ENCODE peak calls at places on chromosomes 12 and 14, in six cellular contexts. One of them, this sample, is unnamed.

GRCh38 chr14:60235440-60235839 is 13.6 kb upstream of the PPM1A start:
- DNase-seq in Caco-2: no peak
- DNase-seq in MM.1S: no peak
- DNase-seq in mucosa of descending colon: no peak
- DNase-seq in mesothelial cell of epicardium: no peak
- DNase-seq in Peyer's patch: no peak
- DNase-seq in this sample: no peak

GRCh38 chr14:104420990-104421389 is 158.6 kb upstream of the C14orf180 start:
- DNase-seq in Caco-2: no peak
- DNase-seq in Peyer's patch: no peak
- DNase-seq in mucosa of descending colon: no peak
- DNase-seq in MM.1S: no peak
- DNase-seq in mesothelial cell of epicardium: no peak
- DNase-seq in this sample: no peak

GRCh38 chr12:64616221-64616620 is 5.9 kb downstream of the RASSF3 start:
- DNase-seq in mucosa of descending colon: no peak
- DNase-seq in Caco-2: no peak
- DNase-seq in MM.1S: no peak
- DNase-seq in mesothelial cell of epicardium: no peak
- DNase-seq in Peyer's patch: no peak
- DNase-seq in this sample: no peak

GRCh38 chr14:48575772-48576171 is 900.4 kb upstream of the MDGA2 start:
- DNase-seq in mesothelial cell of epicardium: no peak
- DNase-seq in Peyer's patch: no peak
- DNase-seq in MM.1S: no peak
- DNase-seq in Caco-2: no peak
- DNase-seq in mucosa of descending colon: no peak
- DNase-seq in this sample: no peak

GRCh38 chr12:32322354-32322753 is 77.0 kb upstream of the FGD4 start:
- DNase-seq in Peyer's patch: no peak
- DNase-seq in mesothelial cell of epicardium: no peak
- DNase-seq in MM.1S: no peak
- DNase-seq in Caco-2: no peak
- DNase-seq in mucosa of descending colon: no peak
- DNase-seq in this sample: no peak

GRCh38 chr12:52204095-52204930 is 12.5 kb upstream of the KRT80 start:
- DNase-seq in mesothelial cell of epicardium: no peak
- DNase-seq in MM.1S: no peak
- DNase-seq in mucosa of descending colon: no peak
- DNase-seq in Caco-2: no peak
- DNase-seq in Peyer's patch: no peak
- DNase-seq in this sample: no peak

GRCh38 chr14:76773188-76773885 is 12.1 kb downstream of the VASH1 start:
- DNase-seq in Peyer's patch: peak
- DNase-seq in mesothelial cell of epicardium: no peak
- DNase-seq in MM.1S: no peak
- DNase-seq in mucosa of descending colon: no peak
- DNase-seq in Caco-2: no peak
- DNase-seq in this sample: no peak

GRCh38 chr12:98852181-98852580 is 207.1 kb downstream of the APAF1 start:
- DNase-seq in MM.1S: no peak
- DNase-seq in mucosa of descending colon: no peak
- DNase-seq in mesothelial cell of epicardium: no peak
- DNase-seq in Caco-2: no peak
- DNase-seq in Peyer's patch: no peak
- DNase-seq in this sample: no peak

GRCh38 chr14:61174395-61175386 is 106.4 kb downstream of the TMEM30B start:
- DNase-seq in mucosa of descending colon: no peak
- DNase-seq in Caco-2: no peak
- DNase-seq in MM.1S: no peak
- DNase-seq in mesothelial cell of epicardium: no peak
- DNase-seq in Peyer's patch: no peak
- DNase-seq in this sample: no peak

GRCh38 chr12:90951418-90952110 is 3.4 kb downstream of the CCER1 start:
- DNase-seq in Caco-2: no peak
- DNase-seq in mucosa of descending colon: no peak
- DNase-seq in MM.1S: no peak
- DNase-seq in mesothelial cell of epicardium: no peak
- DNase-seq in Peyer's patch: no peak
- DNase-seq in this sample: no peak

GRCh38 chr14:64209428-64210165 is 84.6 kb downstream of the ESR2 start:
- DNase-seq in mucosa of descending colon: peak
- DNase-seq in mesothelial cell of epicardium: no peak
- DNase-seq in Peyer's patch: peak
- DNase-seq in MM.1S: no peak
- DNase-seq in Caco-2: no peak
- DNase-seq in this sample: no peak

GRCh38 chr12:87985069-87985675 is 44.0 kb downstream of the C12orf50 start:
- DNase-seq in Peyer's patch: no peak
- DNase-seq in mucosa of descending colon: no peak
- DNase-seq in Caco-2: no peak
- DNase-seq in mesothelial cell of epicardium: no peak
- DNase-seq in MM.1S: no peak
- DNase-seq in this sample: no peak

GRCh38 chr14:65095633-65096205 is 6.6 kb downstream of the MAX start:
- DNase-seq in mesothelial cell of epicardium: no peak
- DNase-seq in MM.1S: no peak
- DNase-seq in Caco-2: no peak
- DNase-seq in Peyer's patch: no peak
- DNase-seq in mucosa of descending colon: peak
- DNase-seq in this sample: no peak

DNA sequence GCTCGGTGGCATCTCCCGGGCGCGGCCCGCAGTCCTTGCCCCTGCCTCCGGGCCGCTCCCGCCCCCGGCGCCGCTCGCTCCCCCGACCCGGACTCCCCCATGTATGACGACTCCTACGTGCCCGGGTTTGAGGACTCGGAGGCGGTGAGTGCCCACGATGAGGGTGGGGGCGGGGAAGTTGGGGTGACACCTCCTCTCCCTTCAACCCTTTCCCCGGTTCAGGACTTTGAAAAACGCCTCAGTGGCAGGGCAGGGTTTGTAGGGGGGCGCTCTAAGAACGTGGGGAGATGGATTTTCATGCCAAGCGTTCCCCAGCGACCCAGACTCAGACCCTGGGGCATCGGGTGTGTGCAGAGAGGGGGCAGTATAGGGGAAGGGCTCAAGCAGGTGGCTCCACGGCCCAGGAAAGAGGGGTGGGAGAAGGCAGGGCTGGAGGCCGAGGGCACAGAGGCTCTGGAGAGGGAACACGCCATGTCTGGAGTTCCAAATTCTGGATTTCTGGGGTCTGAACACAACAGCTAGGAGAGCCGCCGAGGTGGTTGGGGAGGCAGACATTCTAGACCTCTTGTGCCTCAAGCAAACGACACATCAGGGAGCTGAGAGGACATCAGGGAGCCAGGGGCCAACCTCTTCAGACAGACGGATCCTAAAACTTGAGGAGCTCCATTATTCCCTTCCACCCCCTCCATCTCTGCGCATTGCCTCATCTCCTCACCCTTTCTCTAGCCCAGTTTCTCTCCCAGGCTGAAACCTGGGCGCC is 715 bp downstream of the CACNB3 start:
- DNase-seq in mesothelial cell of epicardium: no peak
- DNase-seq in Caco-2: peak
- DNase-seq in mucosa of descending colon: no peak
- DNase-seq in MM.1S: peak
- DNase-seq in Peyer's patch: peak
- DNase-seq in this sample: peak
- TF ChIP-seq CTCF in mesothelial cell of epicardium: no peak
- TF ChIP-seq CTCF in Caco-2: peak
- TF ChIP-seq CTCF in mucosa of descending colon: no peak
- TF ChIP-seq CTCF in MM.1S: peak
- TF ChIP-seq CTCF in Peyer's patch: no peak
- TF ChIP-seq CTCF in this sample: no peak

DNA sequence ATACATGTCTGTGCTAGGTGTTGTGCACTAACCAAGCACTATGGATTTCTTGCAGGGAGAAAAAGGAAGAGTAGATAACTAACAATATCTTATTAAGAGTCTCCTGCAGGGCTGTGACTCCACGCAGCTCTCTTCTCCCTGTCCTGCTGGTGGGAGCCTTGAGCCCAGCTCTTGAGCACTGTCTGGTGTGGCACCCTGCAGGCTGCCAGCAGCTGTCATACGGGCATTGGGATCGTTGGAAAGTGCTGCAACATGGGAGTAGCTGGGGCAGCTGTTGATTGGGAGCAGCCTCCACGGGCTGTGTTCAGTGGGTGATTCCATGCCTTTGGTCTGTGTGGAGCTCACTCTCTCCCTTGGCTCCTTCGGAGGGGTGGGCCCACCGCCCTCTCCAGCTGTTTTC is 125.3 kb downstream of the FBXL14 start:
- DNase-seq in Peyer's patch: no peak
- DNase-seq in Caco-2: no peak
- DNase-seq in MM.1S: no peak
- DNase-seq in mesothelial cell of epicardium: no peak
- DNase-seq in mucosa of descending colon: no peak
- DNase-seq in this sample: no peak
- TF ChIP-seq CTCF in Peyer's patch: no peak
- TF ChIP-seq CTCF in Caco-2: no peak
- TF ChIP-seq CTCF in MM.1S: no peak
- TF ChIP-seq CTCF in mesothelial cell of epicardium: no peak
- TF ChIP-seq CTCF in mucosa of descending colon: no peak
- TF ChIP-seq CTCF in this sample: no peak

GRCh38 chr12:48980389-48980952 is 2.3 kb downstream of the WNT1 start:
- DNase-seq in mesothelial cell of epicardium: no peak
- DNase-seq in MM.1S: no peak
- DNase-seq in mucosa of descending colon: peak
- DNase-seq in Peyer's patch: peak
- DNase-seq in Caco-2: peak
- DNase-seq in this sample: no peak

GRCh38 chr12:48982397-48983080 is 4.4 kb downstream of the WNT1 start:
- DNase-seq in MM.1S: no peak
- DNase-seq in Peyer's patch: no peak
- DNase-seq in mucosa of descending colon: no peak
- DNase-seq in mesothelial cell of epicardium: no peak
- DNase-seq in Caco-2: no peak
- DNase-seq in this sample: no peak

GRCh38 chr12:48979602-48980388 is 1.7 kb downstream of the WNT1 start:
- DNase-seq in mucosa of descending colon: no peak
- DNase-seq in Peyer's patch: peak
- DNase-seq in MM.1S: no peak
- DNase-seq in Caco-2: no peak
- DNase-seq in mesothelial cell of epicardium: no peak
- DNase-seq in this sample: no peak

GRCh38 chr12:48981757-48982157 is 3.6 kb downstream of the WNT1 start:
- DNase-seq in MM.1S: no peak
- DNase-seq in mucosa of descending colon: no peak
- DNase-seq in mesothelial cell of epicardium: no peak
- DNase-seq in Peyer's patch: no peak
- DNase-seq in Caco-2: no peak
- DNase-seq in this sample: no peak

GRCh38 chr12:48980953-48981756 is 3.0 kb downstream of the WNT1 start:
- DNase-seq in Caco-2: peak
- DNase-seq in Peyer's patch: peak
- DNase-seq in mucosa of descending colon: no peak
- DNase-seq in MM.1S: no peak
- DNase-seq in mesothelial cell of epicardium: no peak
- DNase-seq in this sample: no peak
- TF ChIP-seq CTCF in Caco-2: peak
- TF ChIP-seq CTCF in Peyer's patch: peak
- TF ChIP-seq CTCF in mucosa of descending colon: no peak
- TF ChIP-seq CTCF in MM.1S: peak
- TF ChIP-seq CTCF in mesothelial cell of epicardium: no peak
- TF ChIP-seq CTCF in this sample: no peak

GRCh38 chr14:90396342-90397339 is at the start of gene CALM1:
- DNase-seq in MM.1S: peak
- DNase-seq in Caco-2: peak
- DNase-seq in Peyer's patch: peak
- DNase-seq in mucosa of descending colon: peak
- DNase-seq in mesothelial cell of epicardium: peak
- DNase-seq in this sample: peak
- TF ChIP-seq CTCF in MM.1S: no peak
- TF ChIP-seq CTCF in Caco-2: no peak
- TF ChIP-seq CTCF in Peyer's patch: peak
- TF ChIP-seq CTCF in mucosa of descending colon: no peak
- TF ChIP-seq CTCF in mesothelial cell of epicardium: no peak
- TF ChIP-seq CTCF in this sample: no peak

GRCh38 chr14:92734618-92735017 is 13.8 kb downstream of the LGMN start:
- DNase-seq in Peyer's patch: no peak
- DNase-seq in mesothelial cell of epicardium: no peak
- DNase-seq in MM.1S: no peak
- DNase-seq in mucosa of descending colon: no peak
- DNase-seq in Caco-2: no peak
- DNase-seq in this sample: no peak

GRCh38 chr14:92729632-92730358 is 18.6 kb downstream of the LGMN start:
- DNase-seq in MM.1S: no peak
- DNase-seq in Peyer's patch: no peak
- DNase-seq in mucosa of descending colon: no peak
- DNase-seq in Caco-2: no peak
- DNase-seq in mesothelial cell of epicardium: no peak
- DNase-seq in this sample: no peak

GRCh38 chr14:92728781-92729364 is 19.6 kb downstream of the LGMN start:
- DNase-seq in Peyer's patch: peak
- DNase-seq in Caco-2: no peak
- DNase-seq in mucosa of descending colon: no peak
- DNase-seq in mesothelial cell of epicardium: no peak
- DNase-seq in MM.1S: no peak
- DNase-seq in this sample: no peak

GRCh38 chr14:92733007-92733406 is 15.4 kb downstream of the LGMN start:
- DNase-seq in mesothelial cell of epicardium: no peak
- DNase-seq in mucosa of descending colon: no peak
- DNase-seq in Caco-2: no peak
- DNase-seq in Peyer's patch: no peak
- DNase-seq in MM.1S: no peak
- DNase-seq in this sample: no peak

GRCh38 chr14:92731622-92732021 is 16.8 kb downstream of the LGMN start:
- DNase-seq in mesothelial cell of epicardium: no peak
- DNase-seq in mucosa of descending colon: no peak
- DNase-seq in Caco-2: no peak
- DNase-seq in MM.1S: no peak
- DNase-seq in Peyer's patch: no peak
- DNase-seq in this sample: no peak
- TF ChIP-seq CTCF in mesothelial cell of epicardium: no peak
- TF ChIP-seq CTCF in mucosa of descending colon: no peak
- TF ChIP-seq CTCF in Caco-2: no peak
- TF ChIP-seq CTCF in MM.1S: no peak
- TF ChIP-seq CTCF in Peyer's patch: no peak
- TF ChIP-seq CTCF in this sample: no peak

GRCh38 chr14:55000381-55000780 is 26.5 kb downstream of the WDHD1 start:
- DNase-seq in MM.1S: no peak
- DNase-seq in mucosa of descending colon: no peak
- DNase-seq in Peyer's patch: no peak
- DNase-seq in Caco-2: no peak
- DNase-seq in mesothelial cell of epicardium: no peak
- DNase-seq in this sample: no peak
- TF ChIP-seq CTCF in MM.1S: no peak
- TF ChIP-seq CTCF in mucosa of descending colon: no peak
- TF ChIP-seq CTCF in Peyer's patch: no peak
- TF ChIP-seq CTCF in Caco-2: no peak
- TF ChIP-seq CTCF in mesothelial cell of epicardium: no peak
- TF ChIP-seq CTCF in this sample: no peak

This sample was measured in activated B cell treated with CpG ODN at 0.5 μM for 24 hours.